ENCODE peak calls at places on chromosomes 13 and 19, in six cellular contexts. One of them, this sample, is unnamed.

GRCh38 chr19:38698225-38699026 is 45.8 kb downstream of the CAPN12 start:
- DNase-seq in body of pancreas: no peak
- DNase-seq in neuronal stem cell: peak
- DNase-seq in mucosa of descending colon: no peak
- DNase-seq in HS-27A: no peak
- DNase-seq in NCI-H2081: no peak
- DNase-seq in this sample: no peak

GRCh38 chr19:34366670-34367423 is 1.9 kb downstream of the GPI start:
- DNase-seq in NCI-H2081: no peak
- DNase-seq in body of pancreas: no peak
- DNase-seq in mucosa of descending colon: no peak
- DNase-seq in HS-27A: no peak
- DNase-seq in neuronal stem cell: no peak
- DNase-seq in this sample: peak

GRCh38 chr19:51016798-51017683 is 2.5 kb downstream of the KLK10 start:
- DNase-seq in neuronal stem cell: peak
- DNase-seq in HS-27A: no peak
- DNase-seq in body of pancreas: peak
- DNase-seq in mucosa of descending colon: peak
- DNase-seq in NCI-H2081: no peak
- DNase-seq in this sample: peak

GRCh38 chr19:41341669-41342490 is 11.8 kb downstream of the TGFB1 start:
- DNase-seq in body of pancreas: peak
- DNase-seq in HS-27A: no peak
- DNase-seq in mucosa of descending colon: peak
- DNase-seq in NCI-H2081: no peak
- DNase-seq in neuronal stem cell: no peak
- DNase-seq in this sample: no peak

GRCh38 chr13:66154981-66155380 is 1075.2 kb downstream of the PCDH9 start:
- DNase-seq in HS-27A: peak
- DNase-seq in mucosa of descending colon: no peak
- DNase-seq in NCI-H2081: no peak
- DNase-seq in neuronal stem cell: no peak
- DNase-seq in body of pancreas: no peak
- DNase-seq in this sample: no peak

GRCh38 chr13:90197722-90198121 is 1149.8 kb upstream of the MIR17HG start:
- DNase-seq in body of pancreas: no peak
- DNase-seq in NCI-H2081: no peak
- DNase-seq in mucosa of descending colon: no peak
- DNase-seq in HS-27A: no peak
- DNase-seq in neuronal stem cell: no peak
- DNase-seq in this sample: no peak

GRCh38 chr13:109224033-109224432 is 562.4 kb downstream of the IRS2 start:
- DNase-seq in HS-27A: no peak
- DNase-seq in body of pancreas: no peak
- DNase-seq in NCI-H2081: no peak
- DNase-seq in neuronal stem cell: no peak
- DNase-seq in mucosa of descending colon: no peak
- DNase-seq in this sample: no peak

GRCh38 chr19:7706662-7707454 is 4.9 kb upstream of the FCER2 start:
- DNase-seq in mucosa of descending colon: no peak
- DNase-seq in NCI-H2081: no peak
- DNase-seq in HS-27A: no peak
- DNase-seq in neuronal stem cell: no peak
- DNase-seq in body of pancreas: no peak
- DNase-seq in this sample: no peak

GRCh38 chr13:76638160-76638559 is 248.0 kb downstream of the KCTD12 start:
- DNase-seq in body of pancreas: no peak
- DNase-seq in HS-27A: no peak
- DNase-seq in neuronal stem cell: no peak
- DNase-seq in mucosa of descending colon: no peak
- DNase-seq in NCI-H2081: no peak
- DNase-seq in this sample: no peak

GRCh38 chr19:23542562-23542961 is 144.4 kb downstream of the ZNF675 start:
- DNase-seq in HS-27A: no peak
- DNase-seq in neuronal stem cell: no peak
- DNase-seq in NCI-H2081: no peak
- DNase-seq in body of pancreas: no peak
- DNase-seq in mucosa of descending colon: no peak
- DNase-seq in this sample: no peak

GRCh38 chr13:111939285-111940278 is 127.4 kb upstream of the SOX1 start:
- DNase-seq in body of pancreas: no peak
- DNase-seq in NCI-H2081: no peak
- DNase-seq in neuronal stem cell: no peak
- DNase-seq in mucosa of descending colon: no peak
- DNase-seq in HS-27A: no peak
- DNase-seq in this sample: no peak

GRCh38 chr13:84567848-84568247 is 685.6 kb upstream of the SLITRK1 start:
- DNase-seq in NCI-H2081: no peak
- DNase-seq in neuronal stem cell: no peak
- DNase-seq in mucosa of descending colon: no peak
- DNase-seq in HS-27A: no peak
- DNase-seq in body of pancreas: no peak
- DNase-seq in this sample: no peak

GRCh38 chr19:416416-416815 is 7.5 kb upstream of the C2CD4C start:
- DNase-seq in neuronal stem cell: no peak
- DNase-seq in body of pancreas: peak
- DNase-seq in mucosa of descending colon: no peak
- DNase-seq in NCI-H2081: no peak
- DNase-seq in HS-27A: no peak
- DNase-seq in this sample: no peak

GRCh38 chr19:17281391-17282304 is at the start of gene ANKLE1:
- DNase-seq in body of pancreas: no peak
- DNase-seq in mucosa of descending colon: no peak
- DNase-seq in NCI-H2081: no peak
- DNase-seq in HS-27A: no peak
- DNase-seq in neuronal stem cell: no peak
- DNase-seq in this sample: no peak

GRCh38 chr13:50543767-50544166 is 299.7 kb downstream of the DLEU7 start:
- DNase-seq in NCI-H2081: no peak
- DNase-seq in HS-27A: no peak
- DNase-seq in neuronal stem cell: no peak
- DNase-seq in mucosa of descending colon: no peak
- DNase-seq in body of pancreas: no peak
- DNase-seq in this sample: no peak

GRCh38 chr13:60990032-60990733 is 425.5 kb downstream of the PCDH20 start:
- DNase-seq in mucosa of descending colon: peak
- DNase-seq in NCI-H2081: no peak
- DNase-seq in HS-27A: no peak
- DNase-seq in neuronal stem cell: no peak
- DNase-seq in body of pancreas: peak
- DNase-seq in this sample: no peak

This sample was measured in testis.